ENCODE peak calls at places on chromosomes 12 and 14, in ten cellular contexts. W, L, K, T, C, V, P, I, E and Z are unnamed samples.

GRCh38 chr14:75494898-75495297 is 27.4 kb upstream of the BATF start:
- DNase-seq in W (no peak), L (no peak), K (no peak), T (no peak), C (no peak), V (no peak), P (no peak), I (no peak), E (no peak), Z (no peak)

GRCh38 chr12:100688451-100688864 is 106.1 kb upstream of the ANO4 start:
- DNase-seq in W (no peak), L (no peak), K (no peak), T (peak), C (peak), V (no peak), P (no peak), I (no peak), E (no peak), Z (no peak)

GRCh38 chr12:95201056-95201670 is 16.1 kb downstream of the FGD6 start:
- DNase-seq in W (no peak), L (no peak), K (no peak), T (peak), C (peak), V (no peak), P (no peak), I (no peak), E (no peak), Z (no peak)

GRCh38 chr14:103708750-103709187 is 6.5 kb downstream of the XRCC3 start:
- DNase-seq in W (no peak), L (no peak), K (no peak), T (no peak), C (no peak), V (no peak), P (no peak), I (no peak), E (no peak), Z (no peak)

GRCh38 chr14:73526036-73526984 is 10.6 kb upstream of the ACOT1 start:
- DNase-seq in W (no peak), L (no peak), K (no peak), T (peak), C (peak), V (no peak), P (no peak), I (no peak), E (no peak), Z (no peak)

GRCh38 chr12:2194571-2194970 is 141.8 kb downstream of the CACNA1C start:
- DNase-seq in W (no peak), L (no peak), K (no peak), T (no peak), C (no peak), V (no peak), P (no peak), I (no peak), E (no peak), Z (no peak)

GRCh38 chr12:46269429-46270241 is 792 bp upstream of the SLC38A1 start:
- DNase-seq in W (peak), L (peak), K (no peak), T (peak), C (no peak), V (peak), P (peak), I (peak), E (peak), Z (peak)

GRCh38 chr14:33617154-33617553 is 333.7 kb downstream of the EGLN3 start:
- DNase-seq in W (no peak), L (no peak), K (no peak), T (peak), C (peak), V (no peak), P (no peak), I (no peak), E (no peak), Z (no peak)

GRCh38 chr12:71475280-71475679 is 35.7 kb downstream of the LGR5 start:
- DNase-seq in W (no peak), L (no peak), K (peak), T (no peak), C (peak), V (no peak), P (no peak), I (peak), E (no peak), Z (no peak)

GRCh38 chr14:92325835-92326234 is 2.9 kb downstream of the SLC24A4 start:
- DNase-seq in W (no peak), L (no peak), K (no peak), T (no peak), C (no peak), V (no peak), P (no peak), I (no peak), E (no peak), Z (no peak)

GRCh38 chr14:91924871-91925726 is 22.4 kb downstream of the FBLN5 start:
- DNase-seq in W (no peak), L (no peak), K (no peak), T (no peak), C (peak), V (no peak), P (no peak), I (no peak), E (no peak), Z (no peak)

GRCh38 chr12:115584156-115584555 is 693.3 kb downstream of the MED13L start:
- DNase-seq in W (no peak), L (no peak), K (no peak), T (peak), C (no peak), V (no peak), P (no peak), I (no peak), E (no peak), Z (no peak)

GRCh38 chr12:84644936-84645335 is 267.7 kb downstream of the SLC6A15 start:
- DNase-seq in W (no peak), L (no peak), K (no peak), T (no peak), C (no peak), V (no peak), P (no peak), I (no peak), E (no peak), Z (no peak)

GRCh38 chr12:56461235-56462159 is 6.9 kb upstream of the SPRYD4 start:
- DNase-seq in W (no peak), L (no peak), K (no peak), T (no peak), C (no peak), V (no peak), P (no peak), I (no peak), E (no peak), Z (no peak)

GRCh38 chr14:104319489-104320241 is 181.3 kb downstream of the KIF26A start:
- DNase-seq in W (no peak), L (no peak), K (no peak), T (no peak), C (no peak), V (no peak), P (peak), I (no peak), E (no peak), Z (no peak)

GRCh38 chr12:111389635-111390034 is 16.1 kb upstream of the SH2B3 start:
- DNase-seq in W (no peak), L (no peak), K (no peak), T (no peak), C (no peak), V (no peak), P (no peak), I (no peak), E (no peak), Z (no peak)